ENCODE peak calls at places on chromosome 21, in nine cellular contexts. Q, E, B, O, G, I, R, V and P are unnamed samples.

GRCh38 chr21:38913120-38913975 is 107.6 kb downstream of the ETS2 start:
- DNase-seq in O (peak), E (peak), Q (peak), V (peak), B (peak), I (peak), G (peak), R (peak), P (no peak)

GRCh38 chr21:16241021-16241420 is 511.2 kb downstream of the USP25 start:
- DNase-seq in R (no peak), O (no peak), E (no peak), V (no peak), I (no peak), Q (no peak), B (no peak), G (no peak), P (no peak)

GRCh38 chr21:44962481-44962966 is 22.7 kb downstream of the SLX9 start:
- DNase-seq in G (no peak), Q (no peak), B (no peak), I (no peak), O (peak), R (no peak), E (peak), V (no peak), P (no peak)

GRCh38 chr21:45079351-45079750 is 5.0 kb downstream of the ADARB1 start:
- DNase-seq in Q (no peak), I (no peak), R (no peak), O (no peak), V (no peak), E (no peak), G (no peak), B (no peak), P (no peak)

GRCh38 chr21:43809346-43809799 is 20.0 kb downstream of the RRP1 start:
- DNase-seq in G (no peak), O (no peak), I (no peak), Q (no peak), V (no peak), R (no peak), E (no peak), B (no peak), P (no peak)

GRCh38 chr21:35652196-35652595 is 408.1 kb downstream of the SETD4 start:
- DNase-seq in R (no peak), I (no peak), B (no peak), V (no peak), E (no peak), Q (no peak), O (no peak), G (no peak), P (no peak)

GRCh38 chr21:36210779-36211659 is 54.4 kb downstream of the DOP1B start:
- DNase-seq in I (no peak), V (no peak), G (no peak), Q (no peak), R (no peak), O (peak), E (no peak), B (no peak), P (no peak)

GRCh38 chr21:35337573-35337972 is 288.5 kb upstream of the RUNX1 start:
- DNase-seq in O (no peak), I (no peak), E (no peak), V (no peak), R (no peak), G (no peak), Q (no peak), B (no peak), P (no peak)

GRCh38 chr21:43198376-43198775 is 29.6 kb downstream of the CRYAA start:
- DNase-seq in Q (no peak), O (no peak), I (no peak), R (no peak), V (no peak), E (no peak), B (no peak), G (no peak), P (no peak)

GRCh38 chr21:32921632-32922230 is 104.0 kb upstream of the OLIG2 start:
- DNase-seq in I (no peak), O (no peak), Q (no peak), R (no peak), G (peak), V (peak), B (peak), E (no peak), P (peak)

GRCh38 chr21:44732956-44733355 is 21.6 kb upstream of the TSPEAR start:
- DNase-seq in G (no peak), B (no peak), R (no peak), V (no peak), E (no peak), I (no peak), O (no peak), Q (no peak), P (no peak)

DNA sequence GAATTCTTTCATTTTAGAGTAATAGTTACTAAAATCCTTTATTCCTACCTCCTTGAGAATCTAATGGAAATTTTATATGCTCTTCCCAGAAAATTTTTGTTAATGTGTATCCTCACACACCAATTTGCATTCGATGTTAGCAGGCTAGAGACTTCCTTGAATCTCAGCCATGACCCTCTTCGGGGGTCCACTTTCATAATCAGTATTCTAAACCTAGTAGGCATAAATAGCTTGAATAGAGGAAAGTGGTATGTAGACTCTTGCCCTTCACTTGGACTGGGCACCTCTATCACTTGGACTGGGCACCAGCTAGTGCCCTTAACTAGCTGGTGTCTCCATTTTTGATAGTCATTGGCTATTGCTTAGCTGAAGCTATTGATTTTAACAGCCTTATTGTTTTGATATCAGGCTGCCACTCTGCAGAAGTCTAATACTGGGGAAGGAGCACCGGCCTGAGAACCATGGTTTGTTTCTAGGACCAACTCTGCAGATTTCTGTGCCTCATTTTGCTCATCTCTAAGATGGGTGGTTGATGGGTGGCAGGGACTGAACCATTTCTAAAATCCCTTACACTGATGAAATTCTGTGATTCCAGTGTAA is 42.8 kb downstream of the MRPL39 start:
- DNase-seq in I (no peak), G (no peak), Q (no peak), E (no peak), R (no peak), B (no peak), V (no peak), O (no peak), P (no peak)
- H3K4me3 ChIP-seq in I (no peak), G (peak), Q (no peak), E (no peak), R (no peak), B (no peak), V (no peak), O (no peak), P (no peak)

DNA sequence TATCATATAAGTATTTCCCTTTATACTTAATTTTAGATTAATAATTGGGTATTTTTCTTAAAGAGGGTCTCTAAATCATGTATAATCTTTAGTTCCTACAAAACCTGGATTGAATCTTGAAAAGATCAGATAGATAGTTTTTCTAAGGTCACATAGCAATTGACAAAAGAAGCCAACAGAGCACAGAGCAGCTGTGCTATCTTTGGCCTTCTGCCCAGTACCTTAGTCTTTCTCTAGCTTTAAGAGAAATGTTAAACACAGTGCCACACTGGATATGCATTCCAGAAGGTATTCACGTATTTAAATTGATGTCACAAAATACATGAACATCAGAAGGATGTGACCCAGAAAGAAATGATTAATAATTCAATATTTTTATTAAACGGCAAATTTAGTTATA is 86.8 kb downstream of the C21orf91 start:
- DNase-seq in R (no peak), I (no peak), Q (no peak), G (no peak), V (no peak), O (peak), E (no peak), B (no peak), P (peak)
- H3K4me3 ChIP-seq in R (no peak), I (no peak), Q (no peak), G (no peak), V (no peak), O (no peak), E (no peak), B (no peak), P (no peak)

GRCh38 chr21:34129039-34129891 is 55.9 kb downstream of the MRPS6 start:
- DNase-seq in O (peak), E (peak), Q (peak), G (peak), R (peak), V (no peak), I (peak), B (peak), P (peak)

GRCh38 chr21:34132202-34132601 is 58.8 kb downstream of the MRPS6 start:
- DNase-seq in G (no peak), V (no peak), O (no peak), E (no peak), Q (no peak), R (no peak), I (peak), B (no peak), P (no peak)

GRCh38 chr21:34131586-34131985 is 58.2 kb downstream of the MRPS6 start:
- DNase-seq in Q (no peak), E (no peak), G (no peak), R (no peak), O (no peak), B (no peak), V (no peak), I (no peak), P (no peak)

GRCh38 chr21:34129971-34130597 is 56.7 kb downstream of the MRPS6 start:
- DNase-seq in O (peak), Q (peak), E (peak), G (peak), I (no peak), B (no peak), V (no peak), R (no peak), P (peak)

DNA sequence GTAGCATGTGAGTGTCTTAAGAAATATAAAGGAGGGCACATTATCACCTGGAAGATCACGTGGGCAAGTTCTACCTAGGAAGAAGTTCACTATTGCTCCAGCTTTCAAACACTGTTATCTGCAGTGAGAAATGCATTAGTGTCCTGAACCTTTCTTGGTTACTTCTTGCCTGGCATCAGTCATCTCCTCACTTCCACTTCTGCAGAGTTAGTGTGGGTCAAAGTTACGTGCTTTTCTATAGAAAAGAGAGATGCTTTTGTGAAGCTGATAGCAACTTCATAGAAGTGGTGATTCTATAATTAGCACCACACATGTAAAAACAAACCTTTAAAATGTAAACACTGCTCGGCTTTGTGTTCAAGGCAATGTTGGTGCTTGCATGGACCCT is 57.2 kb downstream of the MRPS6 start:
- DNase-seq in I (no peak), E (no peak), G (peak), Q (no peak), R (no peak), O (no peak), V (no peak), B (no peak), P (no peak)
- H3K4me3 ChIP-seq in I (peak), E (no peak), G (peak), Q (no peak), R (no peak), O (peak), V (no peak), B (no peak), P (no peak)

DNA sequence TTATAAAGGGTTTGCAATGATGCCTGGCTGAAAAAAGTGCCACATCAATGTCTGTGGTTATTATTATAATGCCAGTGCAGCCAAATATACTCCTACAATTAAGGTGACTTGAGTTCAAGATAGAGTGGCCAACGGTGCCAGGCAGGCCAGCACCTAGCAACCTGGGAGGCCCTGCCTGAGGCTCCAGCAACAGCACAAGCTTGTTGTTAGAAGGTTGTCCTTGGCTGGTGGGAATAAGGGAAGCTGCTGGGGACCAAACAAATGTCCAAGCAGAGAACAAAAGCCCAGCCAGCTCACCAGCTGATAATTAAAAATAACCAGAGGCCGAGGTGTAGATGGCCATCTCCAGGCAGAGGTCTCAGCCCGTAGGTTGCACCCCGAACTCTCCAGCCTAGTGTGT is 2.0 kb downstream of the TMPRSS2 start:
- DNase-seq in O (no peak), R (peak), Q (no peak), E (no peak), B (no peak), I (no peak), V (no peak), G (no peak), P (no peak)
- H3K4me3 ChIP-seq in O (no peak), R (peak), Q (no peak), E (peak), B (peak), I (no peak), V (no peak), G (no peak), P (no peak)